ENCODE peak calls at places on chromosome 17, in six cellular contexts. C, L, O, X, T and A are unnamed samples.

GRCh38 chr17:68351395-68351794 is 60.1 kb downstream of the ARSG start:
- DNase-seq in L (no peak), X (no peak), T (no peak), C (no peak), O (no peak), A (no peak)

GRCh38 chr17:61467416-61468262 is 15.4 kb downstream of the TBX4 start:
- DNase-seq in C (peak), L (no peak), O (no peak), X (no peak), T (no peak), A (no peak)

GRCh38 chr17:29650407-29650806 is 27.7 kb upstream of the CORO6 start:
- DNase-seq in L (no peak), O (no peak), X (no peak), T (no peak), C (no peak), A (no peak)

GRCh38 chr17:73283841-73284282 is 22.2 kb upstream of the CPSF4L start:
- DNase-seq in C (no peak), T (no peak), O (no peak), X (no peak), L (no peak), A (no peak)

GRCh38 chr17:622356-622755 is 92.3 kb downstream of the VPS53 start:
- DNase-seq in T (no peak), L (no peak), X (peak), O (no peak), C (peak), A (no peak)

GRCh38 chr17:31427684-31428083 is 36.2 kb downstream of the RAB11FIP4 start:
- DNase-seq in X (no peak), T (no peak), O (no peak), C (no peak), L (no peak), A (no peak)

GRCh38 chr17:70405492-70406220 is 236.3 kb downstream of the KCNJ2 start:
- DNase-seq in O (no peak), T (no peak), C (peak), X (peak), L (no peak), A (no peak)

GRCh38 chr17:81049372-81049911 is 14.5 kb downstream of the BAIAP2 start:
- DNase-seq in X (no peak), O (no peak), L (no peak), C (no peak), T (no peak), A (no peak)

GRCh38 chr17:19016881-19017280 is 12.3 kb upstream of the FAM83G start:
- DNase-seq in L (no peak), T (no peak), X (no peak), O (no peak), C (no peak), A (no peak)

GRCh38 chr17:16929281-16929680 is 42.6 kb downstream of the TNFRSF13B start:
- DNase-seq in C (no peak), T (no peak), X (no peak), L (no peak), O (no peak), A (no peak)

GRCh38 chr17:43636446-43636845 is 25.3 kb downstream of the MEOX1 start:
- DNase-seq in X (no peak), O (no peak), T (no peak), L (no peak), C (no peak), A (no peak)

GRCh38 chr17:30450125-30451027 is 26.8 kb upstream of the GOSR1 start:
- DNase-seq in C (peak), T (no peak), O (no peak), X (peak), L (no peak), A (no peak)

GRCh38 chr17:77509089-77509488 is 368.3 kb downstream of the SEC14L1 start:
- DNase-seq in T (no peak), C (no peak), X (no peak), L (no peak), O (no peak), A (no peak)

GRCh38 chr17:66686601-66687000 is 148.3 kb upstream of the CACNG5 start:
- DNase-seq in C (no peak), O (no peak), X (no peak), T (no peak), L (no peak), A (no peak)

GRCh38 chr17:77124192-77124908 is 16.4 kb upstream of the SEC14L1 start:
- DNase-seq in T (no peak), X (no peak), L (no peak), O (no peak), C (peak), A (no peak)

GRCh38 chr17:47763913-47764582 is 31.0 kb downstream of the TBX21 start:
- DNase-seq in C (no peak), L (no peak), T (no peak), O (no peak), X (no peak), A (no peak)

GRCh38 chr17:5555254-5555653 is 29.1 kb downstream of the NLRP1 start:
- DNase-seq in T (no peak), X (no peak), L (no peak), C (peak), O (no peak), A (no peak)

GRCh38 chr17:74276561-74277009 is 2.6 kb downstream of the DNAI2 start:
- DNase-seq in L (no peak), C (peak), O (no peak), T (no peak), X (no peak), A (no peak)

GRCh38 chr17:38563362-38564253 is 42.1 kb downstream of the SRCIN1 start:
- DNase-seq in L (no peak), T (no peak), X (no peak), C (no peak), O (no peak), A (no peak)

GRCh38 chr17:58329035-58329807 is 626 bp upstream of the TSPOAP1 start:
- DNase-seq in C (no peak), O (no peak), X (no peak), L (peak), T (peak), A (peak)

GRCh38 chr17:60610481-60610880 is 10.5 kb downstream of the PPM1D start:
- DNase-seq in X (no peak), T (no peak), C (no peak), O (no peak), L (no peak), A (no peak)

GRCh38 chr17:76654408-76654807 is 10.9 kb upstream of the ST6GALNAC1 start:
- DNase-seq in T (no peak), X (no peak), L (no peak), C (no peak), O (no peak), A (no peak)